ENCODE peak calls at places on chromosomes 6 and 20, in four cellular contexts. E is lung, X is psoas muscle, F is HCT116. M is an unnamed sample.

GRCh38 chr6:157753291-157753690 is 69.8 kb upstream of the SNX9 start:
- DNase-seq in F (no peak), E (no peak), X (no peak), M (no peak)

GRCh38 chr6:85772641-85773040 is 130.0 kb upstream of the SYNCRIP start:
- DNase-seq in F (no peak), X (no peak), E (no peak), M (no peak)

GRCh38 chr6:56527934-56528333 is 114.8 kb downstream of the DST start:
- DNase-seq in F (no peak), E (no peak), X (no peak), M (no peak)

GRCh38 chr20:24698189-24698588 is 228.8 kb downstream of the SYNDIG1 start:
- DNase-seq in E (peak), F (no peak), X (no peak), M (no peak)

GRCh38 chr6:151052021-151052646 is 186.6 kb downstream of the MTHFD1L start:
- DNase-seq in X (no peak), F (peak), E (no peak), M (no peak)

GRCh38 chr20:59923514-59923913 is 9.9 kb downstream of the SYCP2 start:
- DNase-seq in X (no peak), F (no peak), E (no peak), M (no peak)

GRCh38 chr6:124798942-124799496 is 163.2 kb upstream of the RNF217 start:
- DNase-seq in F (no peak), E (no peak), X (no peak), M (no peak)

GRCh38 chr6:121645100-121645745 is 209.8 kb downstream of the GJA1 start:
- DNase-seq in E (no peak), X (no peak), F (no peak), M (no peak)

GRCh38 chr6:29426654-29427053 is 11.9 kb downstream of the OR12D1 start:
- DNase-seq in X (no peak), E (no peak), F (no peak), M (no peak)

GRCh38 chr6:39310542-39310941 is 3.7 kb downstream of the KCNK17 start:
- DNase-seq in E (no peak), X (no peak), F (no peak), M (no peak)

GRCh38 chr6:36984581-36985383 is 1.2 kb downstream of the MTCH1 start:
- DNase-seq in F (peak), E (peak), X (peak), M (no peak)

DNA sequence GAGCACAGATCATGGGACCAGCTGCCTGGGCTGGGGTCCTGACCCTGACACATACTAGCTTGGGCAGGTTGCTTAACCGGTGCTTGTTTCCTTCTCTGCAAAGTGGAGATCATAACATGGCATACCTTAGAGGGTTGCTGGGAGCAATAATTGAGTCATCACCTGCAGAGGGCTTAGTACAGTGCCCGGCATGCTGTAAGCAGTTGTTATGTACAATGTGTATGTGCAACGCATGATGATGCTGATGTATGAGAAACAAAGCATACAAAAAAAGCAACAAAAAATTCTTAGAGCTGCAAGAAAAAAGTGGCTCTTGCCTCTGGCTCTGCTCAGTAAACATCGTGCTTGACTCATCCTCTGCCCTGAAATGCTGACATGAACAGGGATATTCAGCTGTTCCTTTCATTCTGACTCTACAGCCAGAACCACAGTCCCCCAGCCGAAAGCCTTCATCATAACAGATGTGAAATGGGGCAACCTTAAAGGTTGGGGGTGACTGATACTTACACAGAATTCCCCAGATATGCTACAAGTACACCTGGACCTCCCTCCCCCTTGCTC is 91.7 kb downstream of the CLIC5 start:
- DNase-seq in X (no peak), E (no peak), F (no peak), M (no peak)
- TF ChIP-seq CTCF in X (no peak), E (no peak), F (no peak), M (no peak)

DNA sequence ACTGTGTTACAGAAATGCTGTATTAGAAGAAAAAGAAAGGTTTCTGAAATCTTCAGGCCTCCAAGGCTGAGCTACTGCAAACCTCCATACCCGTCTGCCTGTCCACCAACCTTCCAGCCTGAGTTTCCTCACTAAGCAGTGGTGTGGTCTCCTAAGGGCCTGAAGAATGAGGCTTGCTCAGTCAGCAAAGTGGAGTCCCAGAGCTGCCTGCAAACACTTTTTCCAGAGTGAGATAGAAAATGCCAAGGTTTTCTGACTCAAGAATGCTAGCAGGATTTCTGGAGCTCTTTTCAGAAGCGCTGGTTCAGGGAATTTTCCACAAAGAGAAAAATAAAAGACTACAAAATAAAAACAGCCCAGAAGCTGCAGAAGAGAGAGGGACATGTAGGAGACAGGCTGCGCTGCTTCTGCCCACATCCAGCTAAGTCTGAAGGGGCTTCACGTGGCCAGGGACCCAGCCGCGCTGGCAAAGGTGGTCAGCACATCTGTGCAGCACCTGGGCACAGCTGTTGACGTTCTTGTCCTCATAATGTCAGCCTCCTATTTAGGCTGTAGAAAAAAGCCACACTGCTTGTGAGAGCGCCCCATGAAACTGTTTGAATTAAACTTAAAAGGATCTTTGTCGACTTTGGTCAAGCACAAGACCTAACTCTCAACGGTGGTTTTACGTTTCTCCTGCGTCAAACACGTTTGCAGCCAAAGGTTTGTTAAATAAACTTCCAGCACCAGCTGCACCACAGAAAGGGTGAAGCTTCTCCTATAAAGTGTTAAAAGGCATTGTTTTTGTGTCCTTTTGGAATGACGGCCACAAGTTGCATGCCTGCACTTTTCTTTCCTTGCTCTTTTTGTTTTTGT is 209.0 kb downstream of the THBS2 start:
- DNase-seq in F (no peak), X (no peak), E (no peak), M (no peak)
- H3K27ac ChIP-seq in F (no peak), X (no peak), E (no peak), M (peak)

DNA sequence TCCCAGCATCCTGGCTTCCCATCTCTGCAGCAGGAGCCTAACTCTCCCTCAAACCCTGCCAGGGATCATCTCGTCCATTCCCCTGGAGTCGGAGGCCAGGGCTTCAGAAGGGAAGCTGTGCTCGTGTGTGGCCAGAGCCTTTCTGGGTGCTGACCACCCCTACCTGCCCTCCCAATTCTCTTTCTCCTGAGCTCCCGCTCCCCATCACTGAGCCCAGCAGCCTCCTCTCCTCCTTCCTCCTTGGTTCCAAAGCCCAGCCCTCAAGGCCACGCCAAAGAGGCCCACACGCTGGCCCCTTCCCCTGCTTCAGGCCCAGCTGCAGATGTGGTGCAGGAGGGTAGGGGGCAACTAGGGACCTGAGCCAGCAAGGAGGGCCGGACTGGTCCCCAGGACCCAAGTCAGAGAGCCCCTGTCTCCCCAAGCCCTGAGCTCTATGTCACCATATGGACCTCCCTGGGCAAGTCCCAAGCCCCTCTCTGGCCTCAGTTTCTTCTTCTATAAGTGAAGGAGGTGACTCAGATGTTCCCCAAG is 1.3 kb downstream of the FAM83C start:
- DNase-seq in X (no peak), E (no peak), F (no peak), M (no peak)
- H3K4me3 ChIP-seq in X (no peak), E (no peak), F (no peak), M (no peak)

GRCh38 chr20:53104889-53105288 is 132.7 kb downstream of the TSHZ2 start:
- DNase-seq in F (no peak), X (no peak), E (no peak), M (no peak)
- TF ChIP-seq CTCF in F (no peak), X (no peak), E (no peak), M (no peak)

DNA sequence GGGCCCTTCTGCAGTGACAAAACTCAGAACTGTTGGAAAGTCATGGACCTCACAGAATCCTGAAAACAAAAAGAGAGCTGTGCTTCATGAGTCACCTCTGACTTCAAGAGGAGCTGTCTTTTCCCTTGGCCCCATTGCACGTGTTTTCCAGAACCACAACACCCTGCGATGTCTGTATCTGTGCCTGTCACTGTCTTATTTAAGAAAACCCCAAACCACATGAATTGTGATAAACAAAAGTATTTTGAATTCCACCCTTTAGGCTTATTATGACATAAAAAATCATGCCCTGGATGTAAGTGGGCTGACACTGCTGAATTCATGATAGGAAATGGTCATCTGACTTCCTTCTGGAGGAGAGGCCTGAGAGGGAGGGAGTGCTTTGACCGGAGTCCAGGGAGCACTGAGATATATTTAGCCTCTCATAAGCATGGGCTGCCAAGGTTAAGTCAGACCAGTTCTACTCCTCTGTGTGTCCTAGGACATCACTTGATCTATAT is 96.4 kb upstream of the DUSP22 start:
- DNase-seq in E (no peak), X (no peak), F (no peak), M (no peak)
- H3K27ac ChIP-seq in E (no peak), X (peak), F (no peak), M (no peak)

GRCh38 chr20:3864518-3864917 is 17.9 kb downstream of the MAVS start:
- DNase-seq in F (no peak), X (no peak), E (no peak), M (no peak)
- H3K4me3 ChIP-seq in F (no peak), X (no peak), E (no peak), M (no peak)

GRCh38 chr6:33414592-33415271 is 3.2 kb downstream of the CUTA start:
- DNase-seq in F (no peak), X (no peak), E (no peak), M (no peak)
- TF ChIP-seq CTCF in F (peak), X (no peak), E (no peak), M (no peak)

M was measured in coronary artery.